ENCODE peak calls at places on chromosomes 11 and 22, in seven cellular contexts. N is endothelial cell of umbilical vein, O is transverse colon, B is spleen, I is sigmoid colon, V is HepG2, K is HL-60. U is an unnamed sample.

GRCh38 chr11:128481135-128481534 is 106.2 kb downstream of the ETS1 start:
- DNase-seq in V (no peak), O (no peak), B (no peak), I (no peak), K (no peak), N (no peak), U (no peak)

GRCh38 chr11:871472-871871 is 28.8 kb downstream of the TSPAN4 start:
- DNase-seq in I (no peak), O (no peak), V (no peak), N (no peak), K (no peak), B (no peak), U (no peak)

GRCh38 chr11:116600930-116601329 is 171.9 kb downstream of the BUD13 start:
- DNase-seq in N (no peak), V (no peak), I (peak), O (no peak), K (peak), B (no peak), U (peak)

GRCh38 chr11:35389897-35390462 is 29.4 kb downstream of the SLC1A2 start:
- DNase-seq in B (no peak), V (no peak), O (no peak), N (no peak), I (no peak), K (no peak), U (no peak)

GRCh38 chr11:33801821-33802413 is 27.6 kb upstream of the FBXO3 start:
- DNase-seq in V (no peak), O (no peak), K (no peak), N (no peak), B (no peak), I (no peak), U (no peak)

GRCh38 chr11:13118194-13118593 is 109.1 kb downstream of the RASSF10 start:
- DNase-seq in V (peak), K (no peak), O (no peak), B (no peak), I (no peak), N (peak), U (no peak)

GRCh38 chr11:33779849-33780528 is 5.7 kb upstream of the FBXO3 start:
- DNase-seq in V (peak), O (no peak), I (no peak), N (no peak), K (no peak), B (no peak), U (no peak)

GRCh38 chr11:109864161-109864661 is 229.0 kb upstream of the ZC3H12C start:
- DNase-seq in V (no peak), B (no peak), I (no peak), O (no peak), N (no peak), K (no peak), U (no peak)

GRCh38 chr11:44306469-44307244 is 3.3 kb downstream of the ALX4 start:
- DNase-seq in O (no peak), K (no peak), V (no peak), N (no peak), I (no peak), B (no peak), U (no peak)

GRCh38 chr22:42074153-42074750 is at the start of gene PHETA2:
- DNase-seq in N (peak), B (peak), V (no peak), I (no peak), K (no peak), O (peak), U (peak)

GRCh38 chr11:102473543-102473942 is 21.0 kb upstream of the TMEM123 start:
- DNase-seq in O (peak), K (no peak), N (no peak), I (no peak), V (no peak), B (no peak), U (no peak)

GRCh38 chr11:71443736-71444410 is 4.3 kb downstream of the DHCR7 start:
- DNase-seq in K (no peak), O (no peak), N (no peak), I (peak), V (no peak), B (no peak), U (no peak)

GRCh38 chr22:32788884-32789624 is 12.5 kb upstream of the TIMP3 start:
- DNase-seq in K (no peak), O (no peak), B (no peak), V (peak), N (no peak), I (peak), U (no peak)

GRCh38 chr11:58905716-58906547 is 33.4 kb upstream of the GLYATL1 start:
- DNase-seq in I (no peak), N (peak), O (peak), K (no peak), B (no peak), V (no peak), U (no peak)

GRCh38 chr11:67118059-67118766 is 850 bp upstream of the KDM2A start:
- DNase-seq in N (peak), K (no peak), V (no peak), O (peak), B (peak), I (peak), U (peak)

GRCh38 chr11:120314861-120315260 is 10.2 kb upstream of the TLCD5 start:
- DNase-seq in K (no peak), V (no peak), B (no peak), I (no peak), O (no peak), N (no peak), U (no peak)

GRCh38 chr11:132941024-132941646 is 591.2 kb downstream of the OPCML start:
- DNase-seq in O (no peak), N (peak), I (no peak), V (no peak), K (no peak), B (no peak), U (no peak)

GRCh38 chr22:25192406-25192805 is 7.3 kb upstream of the CRYBB3 start:
- DNase-seq in B (no peak), K (no peak), O (no peak), V (no peak), N (no peak), I (no peak), U (no peak)

GRCh38 chr22:50420581-50420980 is 54.3 kb downstream of the SBF1 start:
- DNase-seq in O (no peak), V (no peak), K (no peak), I (no peak), B (no peak), N (no peak), U (no peak)

GRCh38 chr11:83681944-83682644 is 395.9 kb upstream of the CCDC90B start:
- DNase-seq in V (no peak), N (no peak), I (no peak), K (no peak), B (no peak), O (no peak), U (no peak)
- TF ChIP-seq POLR2AphosphoS5 in V (no peak), N (no peak), I (no peak), K (no peak), B (no peak), O (no peak), U (no peak)

GRCh38 chr22:36344106-36344827 is 43.5 kb downstream of the MYH9 start:
- DNase-seq in I (no peak), K (no peak), V (no peak), N (no peak), B (no peak), O (no peak), U (no peak)

GRCh38 chr22:36341640-36342041 is 46.1 kb downstream of the MYH9 start:
- DNase-seq in K (no peak), N (no peak), V (peak), B (no peak), O (no peak), I (no peak), U (no peak)

GRCh38 chr22:36340621-36341020 is 47.1 kb downstream of the MYH9 start:
- DNase-seq in O (no peak), V (peak), B (no peak), N (no peak), K (no peak), I (no peak), U (no peak)

GRCh38 chr22:36343070-36343719 is 44.6 kb downstream of the MYH9 start:
- DNase-seq in V (no peak), N (no peak), O (no peak), I (no peak), B (no peak), K (no peak), U (no peak)

DNA sequence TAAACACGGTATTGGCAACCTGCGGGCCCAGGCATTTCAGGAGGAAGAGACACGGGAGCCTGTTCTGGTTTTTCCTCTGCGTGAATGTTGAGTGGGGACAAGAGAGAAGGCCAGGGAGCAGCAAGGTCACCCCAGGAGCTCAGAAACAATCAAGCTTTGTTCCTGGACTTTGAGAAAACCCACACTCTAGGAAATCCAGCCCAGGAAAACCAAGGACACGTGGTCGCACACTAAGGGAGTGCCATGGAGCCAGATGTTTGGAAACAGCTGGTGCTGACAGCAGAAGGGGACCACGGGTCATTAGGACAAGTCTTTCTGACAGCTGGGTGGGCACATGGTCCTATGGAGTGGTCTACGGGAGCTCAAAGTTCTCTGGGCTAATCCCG is 44.1 kb downstream of the MYH9 start:
- DNase-seq in B (no peak), N (peak), O (no peak), V (peak), K (no peak), I (no peak), U (no peak)
- H3K27ac ChIP-seq in B (peak), N (peak), O (peak), V (peak), K (no peak), I (peak), U (peak)

DNA sequence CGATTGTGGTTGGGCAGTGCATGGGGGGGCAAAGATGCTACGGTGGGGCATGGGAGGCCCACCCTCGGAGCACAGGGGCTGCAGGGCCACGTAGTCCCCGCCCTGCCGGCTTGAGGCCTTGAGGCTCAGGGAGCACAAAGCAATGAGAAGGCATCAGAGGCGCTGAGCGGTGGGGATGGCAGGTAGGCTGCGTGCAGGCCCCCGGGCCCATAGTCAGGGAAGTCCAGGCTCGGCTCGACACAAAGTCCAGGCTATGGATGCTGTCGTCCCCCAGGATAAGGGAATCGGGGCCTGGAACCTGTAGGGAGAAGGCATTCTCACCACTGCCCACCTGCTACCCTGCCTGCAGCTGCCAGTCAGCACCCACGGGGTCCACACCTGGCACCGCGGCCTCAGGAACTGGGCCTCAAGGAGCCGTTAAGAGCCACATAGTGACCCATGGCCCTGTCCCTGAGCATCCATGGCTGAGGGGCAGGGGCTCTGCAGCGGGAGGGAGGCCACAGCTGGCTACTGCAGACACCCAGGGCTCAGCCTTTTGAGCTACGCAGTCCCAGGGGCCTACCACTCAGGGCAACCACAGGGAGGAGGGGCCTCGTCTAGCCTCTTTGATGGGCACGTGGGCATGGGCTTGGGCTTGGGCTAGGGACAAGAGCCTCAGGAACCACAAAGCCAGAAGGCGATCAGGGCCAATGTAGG is 179.7 kb downstream of the IGLL1 start:
- DNase-seq in V (no peak), O (no peak), K (no peak), I (peak), B (no peak), N (no peak), U (peak)
- H3K4me3 ChIP-seq in V (no peak), O (no peak), K (no peak), I (no peak), B (no peak), N (no peak), U (no peak)

GRCh38 chr11:65431452-65432132 is 9.0 kb downstream of the NEAT1 start:
- DNase-seq in I (no peak), K (no peak), N (peak), O (peak), V (no peak), B (no peak), U (no peak)
- TF ChIP-seq POLR2AphosphoS5 in I (peak), K (no peak), N (no peak), O (peak), V (peak), B (no peak), U (no peak)

GRCh38 chr22:36152088-36152487 is 8.5 kb downstream of the APOL3 start:
- DNase-seq in I (no peak), N (no peak), O (no peak), K (no peak), V (no peak), B (no peak), U (no peak)
- H3K27ac ChIP-seq in I (peak), N (no peak), O (peak), K (no peak), V (no peak), B (no peak), U (peak)

GRCh38 chr22:43891360-43892182 is at the start of gene PNPLA5:
- DNase-seq in V (no peak), B (peak), O (no peak), I (no peak), K (no peak), N (no peak), U (no peak)

GRCh38 chr22:43889366-43890253 is 2.2 kb downstream of the PNPLA5 start:
- DNase-seq in N (no peak), B (peak), K (no peak), O (no peak), V (no peak), I (peak), U (no peak)

GRCh38 chr22:43892183-43892894 is 526 bp upstream of the PNPLA5 start:
- DNase-seq in K (no peak), O (no peak), N (no peak), V (no peak), B (peak), I (no peak), U (no peak)

GRCh38 chr22:43888740-43889139 is 3.1 kb downstream of the PNPLA5 start:
- DNase-seq in B (no peak), V (no peak), O (no peak), I (no peak), K (no peak), N (no peak), U (no peak)

DNA sequence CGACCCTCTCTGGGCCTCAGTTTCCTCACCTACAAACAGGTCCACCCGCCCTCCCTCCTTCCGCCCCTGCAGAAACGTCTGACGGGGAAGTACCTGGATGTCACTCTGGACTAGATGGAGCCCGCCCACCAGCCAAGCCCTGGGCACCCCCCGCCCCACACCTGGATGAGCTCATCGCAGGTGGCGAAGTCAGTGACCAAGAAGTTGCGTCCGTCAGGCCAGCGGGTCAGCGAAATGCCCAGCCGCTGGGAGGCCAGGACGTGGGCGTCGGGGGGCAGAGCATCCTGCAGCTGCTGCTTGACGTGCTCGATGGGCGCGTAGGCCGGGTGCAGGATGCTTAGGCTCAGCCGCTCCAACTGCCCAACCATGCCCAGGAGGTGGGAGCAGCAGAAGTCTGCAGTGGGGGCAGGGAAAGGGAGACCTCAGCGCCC is 897 bp downstream of the PNPLA5 start:
- DNase-seq in N (no peak), B (peak), I (peak), O (no peak), K (no peak), V (no peak), U (no peak)
- H3K4me3 ChIP-seq in N (no peak), B (no peak), I (no peak), O (no peak), K (no peak), V (no peak), U (peak)

DNA sequence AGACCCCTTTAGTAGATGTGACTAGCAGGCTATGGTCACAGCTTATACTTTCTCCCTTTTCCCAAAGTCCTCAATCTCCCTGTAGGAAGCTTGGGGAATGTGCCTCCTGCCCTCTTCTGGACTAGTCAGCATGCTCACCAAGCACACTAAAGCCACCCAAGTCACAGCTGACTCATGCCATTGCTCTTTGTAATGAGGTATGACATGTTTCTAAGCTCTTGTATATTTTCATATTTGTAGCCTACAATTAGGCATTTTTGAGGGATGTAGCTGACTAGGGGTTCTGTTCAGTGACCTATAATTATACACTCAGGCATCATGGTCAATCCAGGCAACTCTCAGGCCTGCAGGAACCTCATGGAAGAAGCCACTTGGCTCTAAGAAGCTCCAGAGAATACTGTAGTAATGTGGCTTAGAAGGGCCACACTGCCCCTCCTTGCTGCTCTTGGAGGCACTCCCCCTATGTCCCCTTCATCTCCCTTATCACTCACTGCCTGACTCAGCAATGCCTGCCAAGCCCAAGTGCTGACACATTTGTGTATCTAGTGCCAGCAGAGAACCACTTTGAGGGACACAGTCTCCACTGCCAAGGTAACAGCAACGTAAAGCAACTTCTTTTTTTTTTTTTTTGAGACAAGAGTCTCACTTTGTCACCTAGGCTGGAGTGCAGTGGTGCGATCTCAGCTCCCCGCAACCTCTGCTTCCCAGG is 86.2 kb downstream of the RPL27A start:
- DNase-seq in K (no peak), V (peak), O (no peak), B (no peak), N (no peak), I (no peak), U (no peak)
- TF ChIP-seq POLR2AphosphoS5 in K (no peak), V (no peak), O (peak), B (no peak), N (no peak), I (no peak), U (no peak)

DNA sequence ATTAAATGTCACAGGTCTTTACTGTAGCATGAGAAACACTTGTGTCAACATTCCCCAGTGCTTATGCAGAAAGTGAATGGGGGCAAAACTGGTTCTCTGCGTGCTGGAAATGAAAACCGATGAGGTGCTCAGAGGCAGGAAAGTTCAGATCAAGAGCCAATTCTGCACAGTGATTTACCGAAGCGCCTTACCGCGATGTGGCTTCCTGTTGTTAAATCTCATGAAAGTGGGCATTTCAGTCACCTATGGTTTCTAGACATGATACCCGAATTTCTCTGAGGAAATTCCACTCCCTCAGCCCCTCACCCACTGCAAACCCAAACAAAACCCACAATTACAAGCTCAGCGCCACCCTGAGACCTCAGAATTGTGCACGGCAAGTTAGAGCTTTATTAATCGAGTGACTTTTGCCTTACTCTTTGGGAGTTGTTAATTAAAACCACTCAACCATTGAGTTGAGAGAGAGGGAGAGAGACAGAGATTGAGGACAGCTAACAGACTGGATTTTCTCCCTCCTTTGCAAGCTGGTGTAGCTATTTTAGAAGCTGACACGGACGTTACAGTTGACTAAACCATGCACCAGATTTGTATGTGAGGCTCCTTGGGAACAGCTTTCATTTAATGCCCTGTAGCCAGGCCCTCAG is 196.5 kb downstream of the DBX1 start:
- DNase-seq in O (no peak), B (no peak), I (no peak), N (no peak), V (no peak), K (no peak), U (no peak)
- H3K27ac ChIP-seq in O (no peak), B (no peak), I (no peak), N (no peak), V (no peak), K (no peak), U (no peak)